ENCODE peak calls at places on chromosomes 5 and 9, in six cellular contexts. M, A, W, B, U and X are unnamed samples.
A peak's percentile ranks its signal among the peaks of the same experiment; 100 is the strongest.

GRCh38 chr9:115333671-115334070 is 215.7 kb upstream of the TNC start:
- DNase-seq in B (no peak), U (no peak), M (no peak), W (no peak), A (no peak), X (no peak)

GRCh38 chr9:101274971-101275670 is 109.7 kb downstream of the BAAT start:
- DNase-seq in B (no peak), M (no peak), U (no peak), A (no peak), W (no peak), X (no peak)

GRCh38 chr5:54522080-54522479 is 4.5 kb downstream of the SNX18 start:
- DNase-seq in U (no peak), B (no peak), W (no peak), M (no peak), A (no peak), X (no peak)

GRCh38 chr9:120866651-120867050 is 10.3 kb downstream of the PHF19 start:
- DNase-seq in U (no peak), B (no peak), W (no peak), M (no peak), A (no peak), X (no peak)

GRCh38 chr9:129258124-129258822 is 80.2 kb upstream of the IER5L start:
- DNase-seq in U (peak; percentile 50), A (peak; percentile 98), W (peak; percentile 84), B (no peak), M (peak; percentile 95), X (peak; percentile 93)

GRCh38 chr9:125559894-125560293 is 147.1 kb downstream of the MAPKAP1 start:
- DNase-seq in W (no peak), U (no peak), B (no peak), A (no peak), M (no peak), X (no peak)

GRCh38 chr9:109206670-109207069 is 39.6 kb upstream of the FRRS1L start:
- DNase-seq in B (no peak), W (no peak), A (no peak), U (no peak), M (no peak), X (no peak)

GRCh38 chr5:124906339-124907097 is 160.1 kb upstream of the ZNF608 start:
- DNase-seq in B (no peak), A (peak; percentile 64), M (peak; percentile 89), W (no peak), U (peak; percentile 57), X (no peak)

GRCh38 chr5:147578228-147579024 is 68.6 kb upstream of the DPYSL3 start:
- DNase-seq in A (peak; percentile 63), U (no peak), B (no peak), M (peak; percentile 15), W (no peak), X (peak; percentile 23)